ENCODE peak calls at places on chromosomes 7 and 10, in six cellular contexts. One of them, this sample, is unnamed.

GRCh38 chr7:12256025-12256570 is 45.0 kb downstream of the TMEM106B start:
- DNase-seq in heart right ventricle: no peak
- DNase-seq in A549: peak
- DNase-seq in SHP77: no peak
- DNase-seq in ecto neural progenitor cell: no peak
- DNase-seq in germinal center: no peak
- DNase-seq in this sample: no peak

GRCh38 chr10:84924131-84924530 is 595.7 kb downstream of the CCSER2 start:
- DNase-seq in heart right ventricle: no peak
- DNase-seq in A549: no peak
- DNase-seq in SHP77: no peak
- DNase-seq in ecto neural progenitor cell: no peak
- DNase-seq in germinal center: no peak
- DNase-seq in this sample: no peak

GRCh38 chr7:63067897-63068585 is 930.6 kb upstream of the ZNF722 start:
- DNase-seq in heart right ventricle: no peak
- DNase-seq in A549: no peak
- DNase-seq in SHP77: peak
- DNase-seq in ecto neural progenitor cell: no peak
- DNase-seq in germinal center: no peak
- DNase-seq in this sample: no peak

GRCh38 chr7:111012799-111013675 is 77.9 kb upstream of the LRRN3 start:
- DNase-seq in heart right ventricle: no peak
- DNase-seq in A549: no peak
- DNase-seq in SHP77: no peak
- DNase-seq in ecto neural progenitor cell: no peak
- DNase-seq in germinal center: peak
- DNase-seq in this sample: no peak

GRCh38 chr10:100766693-100767427 is 21.5 kb downstream of the PAX2 start:
- DNase-seq in heart right ventricle: no peak
- DNase-seq in A549: peak
- DNase-seq in SHP77: no peak
- DNase-seq in ecto neural progenitor cell: no peak
- DNase-seq in germinal center: no peak
- DNase-seq in this sample: peak

GRCh38 chr7:36545291-36545690 is 155.6 kb downstream of the ANLN start:
- DNase-seq in heart right ventricle: no peak
- DNase-seq in A549: no peak
- DNase-seq in SHP77: no peak
- DNase-seq in ecto neural progenitor cell: no peak
- DNase-seq in germinal center: no peak
- DNase-seq in this sample: no peak

GRCh38 chr7:114086906-114087651 is 168.3 kb upstream of the PPP1R3A start:
- DNase-seq in heart right ventricle: no peak
- DNase-seq in A549: no peak
- DNase-seq in SHP77: peak
- DNase-seq in ecto neural progenitor cell: peak
- DNase-seq in germinal center: no peak
- DNase-seq in this sample: no peak

GRCh38 chr7:42085531-42085930 is 151.5 kb downstream of the GLI3 start:
- DNase-seq in heart right ventricle: no peak
- DNase-seq in A549: no peak
- DNase-seq in SHP77: no peak
- DNase-seq in ecto neural progenitor cell: no peak
- DNase-seq in germinal center: no peak
- DNase-seq in this sample: no peak

GRCh38 chr10:12509794-12510100 is 160.4 kb downstream of the CAMK1D start:
- DNase-seq in heart right ventricle: no peak
- DNase-seq in A549: no peak
- DNase-seq in SHP77: no peak
- DNase-seq in ecto neural progenitor cell: no peak
- DNase-seq in germinal center: no peak
- DNase-seq in this sample: no peak

GRCh38 chr10:112981553-112981952 is 31.5 kb downstream of the TCF7L2 start:
- DNase-seq in heart right ventricle: no peak
- DNase-seq in A549: no peak
- DNase-seq in SHP77: no peak
- DNase-seq in ecto neural progenitor cell: no peak
- DNase-seq in germinal center: peak
- DNase-seq in this sample: no peak

GRCh38 chr7:64992971-64993370 is 2.1 kb upstream of the ZNF117 start:
- DNase-seq in heart right ventricle: no peak
- DNase-seq in A549: no peak
- DNase-seq in SHP77: no peak
- DNase-seq in ecto neural progenitor cell: no peak
- DNase-seq in germinal center: no peak
- DNase-seq in this sample: no peak

GRCh38 chr10:95819620-95820329 is 63.8 kb downstream of the ENTPD1 start:
- DNase-seq in heart right ventricle: no peak
- DNase-seq in A549: no peak
- DNase-seq in SHP77: no peak
- DNase-seq in ecto neural progenitor cell: no peak
- DNase-seq in germinal center: no peak
- DNase-seq in this sample: no peak

GRCh38 chr7:24979470-24979862 is 512 bp downstream of the OSBPL3 start:
- DNase-seq in heart right ventricle: peak
- DNase-seq in A549: peak
- DNase-seq in SHP77: no peak
- DNase-seq in ecto neural progenitor cell: peak
- DNase-seq in germinal center: peak
- DNase-seq in this sample: no peak

GRCh38 chr10:29636178-29636577 is 1.4 kb upstream of the SVIL start:
- DNase-seq in heart right ventricle: no peak
- DNase-seq in A549: peak
- DNase-seq in SHP77: no peak
- DNase-seq in ecto neural progenitor cell: no peak
- DNase-seq in germinal center: no peak
- DNase-seq in this sample: no peak

GRCh38 chr10:48213047-48213446 is 61.4 kb downstream of the FRMPD2 start:
- DNase-seq in heart right ventricle: no peak
- DNase-seq in A549: no peak
- DNase-seq in SHP77: no peak
- DNase-seq in ecto neural progenitor cell: no peak
- DNase-seq in germinal center: no peak
- DNase-seq in this sample: no peak

GRCh38 chr7:78022165-78022564 is 223.6 kb downstream of the PHTF2 start:
- DNase-seq in heart right ventricle: no peak
- DNase-seq in A549: no peak
- DNase-seq in SHP77: no peak
- DNase-seq in ecto neural progenitor cell: no peak
- DNase-seq in germinal center: no peak
- DNase-seq in this sample: no peak

GRCh38 chr10:42830237-42830636 is 47.6 kb downstream of the BMS1 start:
- DNase-seq in heart right ventricle: no peak
- DNase-seq in A549: no peak
- DNase-seq in SHP77: no peak
- DNase-seq in ecto neural progenitor cell: no peak
- DNase-seq in germinal center: no peak
- DNase-seq in this sample: no peak

GRCh38 chr10:29804025-29804852 is 169.5 kb upstream of the SVIL start:
- DNase-seq in heart right ventricle: peak
- DNase-seq in A549: peak
- DNase-seq in SHP77: peak
- DNase-seq in ecto neural progenitor cell: no peak
- DNase-seq in germinal center: no peak
- DNase-seq in this sample: no peak

GRCh38 chr7:77940647-77941046 is 142.1 kb downstream of the PHTF2 start:
- DNase-seq in heart right ventricle: peak
- DNase-seq in A549: peak
- DNase-seq in SHP77: peak
- DNase-seq in ecto neural progenitor cell: no peak
- DNase-seq in germinal center: peak
- DNase-seq in this sample: no peak

GRCh38 chr10:123645615-123646014 is 20.5 kb upstream of the GPR26 start:
- DNase-seq in heart right ventricle: no peak
- DNase-seq in A549: no peak
- DNase-seq in SHP77: no peak
- DNase-seq in ecto neural progenitor cell: no peak
- DNase-seq in germinal center: no peak
- DNase-seq in this sample: peak

GRCh38 chr7:157669768-157670345 is 333.1 kb downstream of the DNAJB6 start:
- DNase-seq in heart right ventricle: no peak
- DNase-seq in A549: no peak
- DNase-seq in SHP77: no peak
- DNase-seq in ecto neural progenitor cell: no peak
- DNase-seq in germinal center: no peak
- DNase-seq in this sample: no peak

GRCh38 chr10:66929375-66929774 is 3.5 kb downstream of the LRRTM3 start:
- DNase-seq in heart right ventricle: no peak
- DNase-seq in A549: no peak
- DNase-seq in SHP77: no peak
- DNase-seq in ecto neural progenitor cell: no peak
- DNase-seq in germinal center: no peak
- DNase-seq in this sample: no peak

GRCh38 chr7:100465702-100466311 is 1.7 kb upstream of the SPACDR start:
- DNase-seq in heart right ventricle: peak
- DNase-seq in A549: peak
- DNase-seq in SHP77: peak
- DNase-seq in ecto neural progenitor cell: peak
- DNase-seq in germinal center: no peak
- DNase-seq in this sample: peak

GRCh38 chr10:127997937-127998336 is 91.0 kb downstream of the PTPRE start:
- DNase-seq in heart right ventricle: no peak
- DNase-seq in A549: no peak
- DNase-seq in SHP77: no peak
- DNase-seq in ecto neural progenitor cell: no peak
- DNase-seq in germinal center: no peak
- DNase-seq in this sample: no peak

GRCh38 chr7:139660317-139661042 is 117.3 kb downstream of the HIPK2 start:
- DNase-seq in heart right ventricle: no peak
- DNase-seq in A549: no peak
- DNase-seq in SHP77: no peak
- DNase-seq in ecto neural progenitor cell: no peak
- DNase-seq in germinal center: no peak
- DNase-seq in this sample: no peak

GRCh38 chr7:464712-465461 is 54.8 kb downstream of the PDGFA start:
- DNase-seq in heart right ventricle: peak
- DNase-seq in A549: no peak
- DNase-seq in SHP77: no peak
- DNase-seq in ecto neural progenitor cell: no peak
- DNase-seq in germinal center: no peak
- DNase-seq in this sample: no peak

GRCh38 chr10:12628964-12629766 is 279.8 kb downstream of the CAMK1D start:
- DNase-seq in heart right ventricle: no peak
- DNase-seq in A549: peak
- DNase-seq in SHP77: peak
- DNase-seq in ecto neural progenitor cell: no peak
- DNase-seq in germinal center: no peak
- DNase-seq in this sample: no peak

GRCh38 chr7:84813376-84813775 is 373.5 kb downstream of the SEMA3D start:
- DNase-seq in heart right ventricle: no peak
- DNase-seq in A549: no peak
- DNase-seq in SHP77: no peak
- DNase-seq in ecto neural progenitor cell: no peak
- DNase-seq in germinal center: no peak
- DNase-seq in this sample: no peak

GRCh38 chr7:135210818-135211178 is 528 bp downstream of the WDR91 start:
- DNase-seq in heart right ventricle: no peak
- DNase-seq in A549: no peak
- DNase-seq in SHP77: no peak
- DNase-seq in ecto neural progenitor cell: no peak
- DNase-seq in germinal center: no peak
- DNase-seq in this sample: no peak

GRCh38 chr7:100584677-100585510 is 1.0 kb downstream of the LRCH4 start:
- DNase-seq in heart right ventricle: peak
- DNase-seq in A549: peak
- DNase-seq in SHP77: no peak
- DNase-seq in ecto neural progenitor cell: peak
- DNase-seq in germinal center: no peak
- DNase-seq in this sample: peak

GRCh38 chr10:5835446-5836095 is 22.3 kb upstream of the GDI2 start:
- DNase-seq in heart right ventricle: no peak
- DNase-seq in A549: no peak
- DNase-seq in SHP77: no peak
- DNase-seq in ecto neural progenitor cell: no peak
- DNase-seq in germinal center: no peak
- DNase-seq in this sample: peak

GRCh38 chr7:4837041-4837813 is 24.6 kb downstream of the PAPOLB start:
- DNase-seq in heart right ventricle: no peak
- DNase-seq in A549: no peak
- DNase-seq in SHP77: no peak
- DNase-seq in ecto neural progenitor cell: no peak
- DNase-seq in germinal center: no peak
- DNase-seq in this sample: no peak